ENCODE peak calls at places on chromosomes 1 and 21, in nine cellular contexts. K is tibial artery; Z is A549; G is breast epithelium; C is lower lobe of right lung; O is keratinocyte; I is CD8-positive, alpha-beta T cell; J is astrocyte; D is GM23338. E is an unnamed sample. For H3K4me1, the result is how much of the 10 kb centered on the place peaks cover.

GRCh38 chr1:203117611-203118575 is 9.6 kb upstream of the ADORA1 start:
- DNase-seq in K (peak), Z (peak), G (no peak), C (peak), O (no peak), I (peak), J (peak), D (peak), E (peak)

GRCh38 chr1:202860744-202861419 is 28.1 kb downstream of the RABIF start:
- DNase-seq in K (no peak), Z (peak), G (peak), C (peak), O (no peak), I (peak), J (peak), D (peak), E (peak)

GRCh38 chr1:244450597-244451538 is 841 bp downstream of the ADSS2 start:
- DNase-seq in K (peak), Z (peak), G (peak), C (peak), O (no peak), I (peak), J (peak), D (peak), E (peak)

GRCh38 chr1:38026592-38027200 is 14.2 kb downstream of the UTP11 start:
- DNase-seq in K (no peak), Z (peak), G (no peak), C (peak), O (no peak), I (no peak), J (peak), D (peak), E (no peak)

GRCh38 chr21:38223893-38224540 is 32.8 kb upstream of the KCNJ15 start:
- DNase-seq in K (no peak), Z (peak), G (no peak), C (no peak), O (no peak), I (no peak), J (peak), D (peak), E (no peak)

GRCh38 chr1:10615932-10616671 is 141.4 kb downstream of the PEX14 start:
- DNase-seq in K (no peak), Z (no peak), G (peak), C (no peak), O (no peak), I (no peak), J (no peak), D (no peak), E (no peak)

GRCh38 chr1:68313736-68314594 is 81.6 kb upstream of the WLS start:
- DNase-seq in K (no peak), Z (no peak), G (no peak), C (no peak), O (no peak), I (no peak), J (no peak), D (no peak), E (no peak)

GRCh38 chr1:44237721-44238457 is 24.6 kb downstream of the DMAP1 start:
- DNase-seq in K (peak), Z (no peak), G (no peak), C (peak), O (no peak), I (peak), J (no peak), D (peak), E (no peak)

GRCh38 chr1:177770096-177770495 is 199.8 kb downstream of the SEC16B start:
- DNase-seq in K (no peak), Z (no peak), G (no peak), C (no peak), O (no peak), I (no peak), J (no peak), D (no peak), E (no peak)

GRCh38 chr1:17765444-17766411 is 10.6 kb downstream of the ACTL8 start:
- DNase-seq in K (no peak), Z (peak), G (no peak), C (no peak), O (no peak), I (no peak), J (peak), D (no peak), E (no peak)

GRCh38 chr1:17632541-17633193 is 93.2 kb downstream of the ARHGEF10L start:
- DNase-seq in K (no peak), Z (peak), G (no peak), C (no peak), O (no peak), I (no peak), J (peak), D (no peak), E (no peak)

GRCh38 chr1:153400244-153400643 is 9.4 kb upstream of the S100A8 start:
- DNase-seq in K (peak), Z (no peak), G (no peak), C (no peak), O (no peak), I (no peak), J (no peak), D (peak), E (no peak)

GRCh38 chr1:148263128-148263905 is 111.2 kb upstream of the NBPF11 start:
- DNase-seq in K (peak), Z (peak), G (peak), C (peak), O (peak), I (peak), J (peak), D (peak), E (no peak)

GRCh38 chr1:235107368-235108184 is 21.1 kb downstream of the TOMM20 start:
- DNase-seq in K (no peak), Z (no peak), G (no peak), C (no peak), O (no peak), I (no peak), J (no peak), D (no peak), E (no peak)

GRCh38 chr1:54571803-54572202 is 23.8 kb downstream of the ACOT11 start:
- DNase-seq in K (no peak), Z (no peak), G (no peak), C (no peak), O (no peak), I (no peak), J (no peak), D (peak), E (no peak)

GRCh38 chr1:48803474-48803873 is 26.8 kb upstream of the BEND5 start:
- DNase-seq in K (no peak), Z (no peak), G (no peak), C (no peak), O (no peak), I (no peak), J (no peak), D (no peak), E (no peak)

GRCh38 chr1:206706298-206706791 is 21.6 kb downstream of the MAPKAPK2 start:
- DNase-seq in K (peak), Z (no peak), G (no peak), C (no peak), O (no peak), I (no peak), J (peak), D (peak), E (no peak)

GRCh38 chr1:243950166-243950565 is 100.1 kb upstream of the AKT3 start:
- DNase-seq in K (no peak), Z (peak), G (no peak), C (no peak), O (peak), I (no peak), J (peak), D (no peak), E (no peak)

GRCh38 chr1:93705897-93706500 is 24.4 kb upstream of the BCAR3 start:
- DNase-seq in K (no peak), Z (peak), G (no peak), C (no peak), O (no peak), I (no peak), J (no peak), D (no peak), E (peak)

GRCh38 chr1:208145167-208145566 is 99.0 kb downstream of the PLXNA2 start:
- DNase-seq in K (peak), Z (no peak), G (no peak), C (no peak), O (no peak), I (no peak), J (no peak), D (no peak), E (no peak)

GRCh38 chr1:119541389-119541788 is 34.4 kb downstream of the HSD3B1 start:
- DNase-seq in K (no peak), Z (no peak), G (no peak), C (no peak), O (peak), I (no peak), J (no peak), D (no peak), E (no peak)

GRCh38 chr1:93681095-93681548 is 515 bp downstream of the BCAR3 start:
- DNase-seq in K (no peak), Z (no peak), G (no peak), C (peak), O (no peak), I (no peak), J (no peak), D (no peak), E (peak)

GRCh38 chr1:24707659-24708058 is 37.6 kb upstream of the CLIC4 start:
- DNase-seq in K (no peak), Z (peak), G (no peak), C (no peak), O (no peak), I (no peak), J (peak), D (no peak), E (no peak)

GRCh38 chr1:6982443-6982842 is 197.2 kb downstream of the CAMTA1 start:
- DNase-seq in K (no peak), Z (no peak), G (no peak), C (no peak), O (no peak), I (no peak), J (no peak), D (no peak), E (no peak)

GRCh38 chr1:910881-911721 is 12.6 kb upstream of the SAMD11 start:
- DNase-seq in K (no peak), Z (peak), G (peak), C (no peak), O (peak), I (peak), J (peak), D (no peak), E (no peak)

GRCh38 chr1:171251741-171252300 is 3.5 kb downstream of the FMO1 start:
- DNase-seq in K (no peak), Z (peak), G (no peak), C (no peak), O (no peak), I (no peak), J (no peak), D (peak), E (peak)

GRCh38 chr1:220497220-220497756 is 30.6 kb upstream of the MARK1 start:
- DNase-seq in K (no peak), Z (no peak), G (no peak), C (no peak), O (no peak), I (no peak), J (no peak), D (no peak), E (no peak)

GRCh38 chr21:34020005-34020847 is 53.2 kb upstream of the MRPS6 start:
- DNase-seq in K (no peak), Z (peak), G (no peak), C (no peak), O (no peak), I (no peak), J (peak), D (no peak), E (no peak)

GRCh38 chr1:193614817-193615216 is 428.4 kb upstream of the B3GALT2 start:
- DNase-seq in K (no peak), Z (peak), G (no peak), C (no peak), O (no peak), I (no peak), J (peak), D (no peak), E (no peak)

GRCh38 chr21:40602105-40602504 is 244.9 kb downstream of the DSCAM start:
- DNase-seq in K (no peak), Z (no peak), G (no peak), C (no peak), O (no peak), I (no peak), J (no peak), D (no peak), E (no peak)

DNA sequence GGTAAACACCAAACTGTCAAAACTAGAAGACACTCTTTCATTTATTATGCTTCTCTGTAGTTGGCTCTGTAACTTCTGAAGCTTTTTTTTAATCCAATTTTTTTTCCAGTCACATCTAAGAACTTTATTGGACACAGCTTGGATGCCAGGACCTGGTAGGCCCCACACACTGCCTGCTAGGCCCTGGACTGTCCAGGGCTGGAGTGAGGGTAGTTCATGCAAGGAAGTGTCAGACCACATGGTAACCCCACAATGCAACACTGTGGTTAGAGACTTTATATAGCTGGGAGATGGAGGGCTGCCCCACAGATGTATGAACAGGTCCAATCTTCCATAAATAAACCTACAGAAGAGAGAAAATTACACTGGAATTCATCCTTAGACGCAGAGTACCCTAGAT is 7.1 kb downstream of the SLC2A1 start:
- DNase-seq in K (no peak), Z (no peak), G (no peak), C (no peak), O (no peak), I (no peak), J (no peak), D (no peak), E (no peak)
- H3K4me1 ChIP-seq in K (half or more), Z (half or more), G (under half), C (under half), O (half or more), I (half or more), J (half or more), D (half or more), E (under half)

GRCh38 chr21:41636636-41637625 is 129.0 kb upstream of the TMPRSS2 start:
- DNase-seq in K (peak), Z (no peak), G (no peak), C (no peak), O (no peak), I (no peak), J (no peak), D (no peak), E (no peak)
- H3K4me1 ChIP-seq in K (under half), Z (under half), G (under half), C (under half), O (half or more), I (under half), J (under half), D (under half), E (under half)

GRCh38 chr1:181090653-181091126 is 2.2 kb downstream of the IER5 start:
- DNase-seq in K (no peak), Z (no peak), G (no peak), C (no peak), O (no peak), I (peak), J (no peak), D (no peak), E (no peak)

GRCh38 chr1:181092883-181093282 is 4.4 kb downstream of the IER5 start:
- DNase-seq in K (no peak), Z (no peak), G (no peak), C (no peak), O (no peak), I (no peak), J (no peak), D (no peak), E (no peak)

GRCh38 chr1:181089777-181090505 is 1.4 kb downstream of the IER5 start:
- DNase-seq in K (peak), Z (no peak), G (peak), C (peak), O (no peak), I (peak), J (peak), D (peak), E (peak)

GRCh38 chr1:181092056-181092455 is 3.6 kb downstream of the IER5 start:
- DNase-seq in K (no peak), Z (no peak), G (no peak), C (no peak), O (no peak), I (no peak), J (no peak), D (no peak), E (no peak)

GRCh38 chr1:181091322-181092040 is 3.0 kb downstream of the IER5 start:
- DNase-seq in K (no peak), Z (no peak), G (no peak), C (no peak), O (no peak), I (no peak), J (no peak), D (no peak), E (no peak)
- H3K4me1 ChIP-seq in K (half or more), Z (half or more), G (under half), C (half or more), O (under half), I (under half), J (half or more), D (under half), E (under half)

DNA sequence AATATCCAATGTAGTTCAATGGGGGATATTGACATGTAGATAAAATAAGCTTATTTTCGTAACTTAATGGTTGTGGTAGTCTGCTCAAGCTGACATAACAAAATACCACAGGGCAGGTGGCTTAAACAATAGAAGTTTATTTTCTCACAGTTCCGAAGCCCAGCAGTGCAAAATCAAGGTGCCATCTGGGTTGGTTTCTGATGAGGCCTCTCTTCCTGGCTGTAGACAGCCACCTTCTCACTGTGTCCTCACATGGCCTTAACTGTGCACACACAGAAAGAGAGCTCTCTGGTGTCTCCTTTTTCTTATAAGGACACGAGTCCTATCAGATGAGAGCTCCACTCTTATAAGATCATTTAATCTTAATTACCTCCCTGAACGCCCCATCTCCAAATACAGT is 64.8 kb upstream of the IPO9 start:
- DNase-seq in K (no peak), Z (no peak), G (no peak), C (no peak), O (no peak), I (no peak), J (no peak), D (no peak), E (no peak)
- H3K4me1 ChIP-seq in K (half or more), Z (under half), G (under half), C (under half), O (under half), I (under half), J (half or more), D (under half), E (under half)

GRCh38 chr1:23607944-23608343 is 48.6 kb upstream of the ID3 start:
- DNase-seq in K (no peak), Z (no peak), G (no peak), C (no peak), O (no peak), I (no peak), J (no peak), D (no peak), E (no peak)

GRCh38 chr1:23613191-23614126 is 54.2 kb upstream of the ID3 start:
- DNase-seq in K (no peak), Z (no peak), G (no peak), C (no peak), O (no peak), I (peak), J (no peak), D (no peak), E (no peak)

GRCh38 chr1:23610677-23611076 is 51.4 kb upstream of the ID3 start:
- DNase-seq in K (no peak), Z (no peak), G (no peak), C (no peak), O (no peak), I (no peak), J (no peak), D (no peak), E (no peak)

GRCh38 chr1:23611601-23612327 is 52.5 kb upstream of the ID3 start:
- DNase-seq in K (no peak), Z (no peak), G (no peak), C (no peak), O (no peak), I (peak), J (no peak), D (no peak), E (no peak)

GRCh38 chr1:23609971-23610370 is 50.7 kb upstream of the ID3 start:
- DNase-seq in K (no peak), Z (no peak), G (no peak), C (no peak), O (no peak), I (no peak), J (no peak), D (no peak), E (no peak)
- H3K4me1 ChIP-seq in K (under half), Z (under half), G (under half), C (under half), O (under half), I (half or more), J (under half), D (under half), E (under half)

GRCh38 chr1:2074316-2074855 is 24.2 kb downstream of the PRKCZ start:
- DNase-seq in K (no peak), Z (no peak), G (no peak), C (no peak), O (no peak), I (no peak), J (no peak), D (no peak), E (no peak)

GRCh38 chr1:2070800-2071530 is 20.8 kb downstream of the PRKCZ start:
- DNase-seq in K (no peak), Z (no peak), G (no peak), C (no peak), O (no peak), I (no peak), J (no peak), D (no peak), E (no peak)

GRCh38 chr1:2073382-2074230 is 23.4 kb downstream of the PRKCZ start:
- DNase-seq in K (no peak), Z (no peak), G (no peak), C (no peak), O (no peak), I (no peak), J (peak), D (no peak), E (no peak)

GRCh38 chr1:2072109-2072806 is 22.0 kb downstream of the PRKCZ start:
- DNase-seq in K (no peak), Z (no peak), G (no peak), C (no peak), O (no peak), I (no peak), J (no peak), D (no peak), E (no peak)

DNA sequence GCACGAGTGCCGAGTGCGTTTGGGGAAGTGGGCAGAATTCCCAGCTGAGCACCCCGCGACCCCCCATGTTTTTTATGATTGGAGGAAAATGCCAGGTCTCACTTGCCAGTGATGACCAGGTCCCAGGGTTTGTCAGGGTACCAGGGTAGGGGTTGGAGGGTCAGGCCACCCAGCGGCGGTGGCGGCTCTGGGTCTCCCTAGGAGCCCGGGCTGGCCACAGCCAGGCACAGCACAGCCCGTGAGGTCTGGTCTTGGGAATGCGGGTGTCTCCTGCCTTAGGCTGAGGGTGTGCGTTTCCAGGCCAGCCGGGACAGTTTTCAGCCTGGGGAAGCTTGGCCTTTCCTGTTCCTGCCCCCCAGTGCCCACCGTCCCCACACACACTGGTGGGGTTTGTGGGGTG is 22.7 kb downstream of the PRKCZ start:
- DNase-seq in K (no peak), Z (no peak), G (no peak), C (no peak), O (no peak), I (no peak), J (no peak), D (no peak), E (no peak)
- H3K4me1 ChIP-seq in K (under half), Z (under half), G (under half), C (under half), O (under half), I (under half), J (under half), D (under half), E (under half)

DNA sequence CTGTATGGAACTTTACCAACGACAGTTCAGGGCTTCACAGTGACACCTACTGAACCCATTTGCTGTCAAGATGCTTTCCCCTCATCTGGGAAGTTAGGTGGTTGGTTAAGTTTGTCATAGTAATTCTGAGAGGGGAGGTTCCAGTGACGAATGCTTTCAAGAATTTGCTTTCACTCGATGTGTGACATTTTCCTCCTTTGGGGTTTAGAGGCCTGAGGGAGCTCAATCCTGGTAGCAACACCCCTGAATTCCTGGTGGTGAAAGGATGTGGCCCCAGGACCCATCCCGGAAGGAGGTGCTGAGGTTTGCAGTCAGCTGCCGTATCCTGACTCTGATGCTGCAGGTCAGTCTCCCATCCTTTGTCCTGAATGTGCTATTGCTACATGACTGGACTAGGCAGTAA is 2.8 kb downstream of the PIGV start:
- DNase-seq in K (no peak), Z (no peak), G (no peak), C (no peak), O (no peak), I (no peak), J (no peak), D (no peak), E (no peak)
- H3K4me1 ChIP-seq in K (under half), Z (under half), G (under half), C (under half), O (under half), I (under half), J (under half), D (under half), E (under half)

E was measured in right lobe of liver.